ENCODE peak calls at places on chromosomes 4 and X, in eight cellular contexts. V is OCI-LY7; E is ovary; Z is A549; H is CD8-positive, alpha-beta memory T cell; B is HCT116; Y is heart left ventricle; T is kidney. N is an unnamed sample. For H3K4me1, the result is how much of the 10 kb centered on the place peaks cover.

GRCh38 chr4:70651864-70652506 is 14.3 kb downstream of the JCHAIN start:
- DNase-seq in V (peak), E (no peak), Z (peak), H (no peak), B (peak), Y (no peak), T (no peak), N (peak)

GRCh38 chr4:53804719-53805118 is 213.4 kb upstream of the LNX1 start:
- DNase-seq in V (peak), E (no peak), Z (no peak), H (no peak), B (peak), Y (no peak), T (no peak), N (no peak)

GRCh38 chr4:154877110-154877760 is 96.2 kb downstream of the RBM46 start:
- DNase-seq in V (peak), E (no peak), Z (no peak), H (no peak), B (peak), Y (no peak), T (no peak), N (no peak)

GRCh38 chrX:28848707-28849106 is 261.5 kb downstream of the IL1RAPL1 start:
- DNase-seq in V (no peak), E (no peak), Z (no peak), H (no peak), B (no peak), Y (no peak), T (no peak), N (no peak)

GRCh38 chrX:78886550-78886949 is 58.6 kb upstream of the P2RY10 start:
- DNase-seq in V (peak), E (no peak), Z (peak), H (no peak), B (no peak), Y (no peak), T (no peak), N (peak)

GRCh38 chr4:48578132-48578964 is 88.3 kb downstream of the ZAR1 start:
- DNase-seq in V (peak), E (peak), Z (peak), H (peak), B (peak), Y (peak), T (no peak), N (peak)

GRCh38 chrX:3585719-3586118 is 127.7 kb downstream of the PRKX start:
- DNase-seq in V (no peak), E (no peak), Z (no peak), H (no peak), B (no peak), Y (no peak), T (no peak), N (no peak)

GRCh38 chrX:51779306-51779705 is 36.1 kb downstream of the GSPT2 start:
- DNase-seq in V (no peak), E (no peak), Z (no peak), H (no peak), B (no peak), Y (no peak), T (no peak), N (no peak)

GRCh38 chr4:38562751-38563198 is 101.2 kb upstream of the KLF3 start:
- DNase-seq in V (no peak), E (no peak), Z (no peak), H (no peak), B (no peak), Y (peak), T (no peak), N (peak)

GRCh38 chr4:160182727-160183126 is 1079.8 kb downstream of the RAPGEF2 start:
- DNase-seq in V (no peak), E (no peak), Z (no peak), H (no peak), B (no peak), Y (no peak), T (no peak), N (no peak)

GRCh38 chr4:152351080-152351479 is 184.8 kb downstream of the FBXW7 start:
- DNase-seq in V (no peak), E (no peak), Z (no peak), H (no peak), B (no peak), Y (no peak), T (no peak), N (no peak)

GRCh38 chr4:152352215-152352614 is 183.7 kb downstream of the FBXW7 start:
- DNase-seq in V (no peak), E (no peak), Z (no peak), H (no peak), B (no peak), Y (no peak), T (no peak), N (no peak)

GRCh38 chr4:152346979-152347378 is 188.9 kb downstream of the FBXW7 start:
- DNase-seq in V (no peak), E (no peak), Z (no peak), H (no peak), B (no peak), Y (no peak), T (no peak), N (no peak)

GRCh38 chr4:152352645-152353116 is 183.2 kb downstream of the FBXW7 start:
- DNase-seq in V (peak), E (peak), Z (peak), H (no peak), B (peak), Y (peak), T (peak), N (peak)

DNA sequence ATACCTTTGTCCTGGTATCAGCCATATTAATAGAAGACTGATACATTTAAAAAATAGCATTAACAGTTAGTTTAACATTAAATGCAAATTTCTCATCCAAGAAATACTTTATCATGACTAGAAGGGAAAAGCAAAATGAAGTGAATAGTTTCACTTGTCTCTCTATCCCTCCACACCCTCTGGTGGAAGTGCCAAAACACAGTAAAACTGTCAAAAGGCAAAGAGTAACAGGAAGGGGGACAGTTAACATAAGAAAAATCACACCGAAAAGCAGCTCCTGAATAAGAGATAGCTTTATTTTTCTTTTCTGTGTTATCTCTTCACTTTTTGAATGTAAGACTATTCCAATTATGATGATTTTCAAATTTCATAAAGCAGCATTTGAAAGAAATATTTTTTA is 187.2 kb downstream of the FBXW7 start:
- DNase-seq in V (no peak), E (no peak), Z (no peak), H (no peak), B (no peak), Y (no peak), T (no peak), N (no peak)
- H3K4me1 ChIP-seq in V (under half), E (under half), Z (under half), H (under half), B (under half), Y (under half), T (under half), N (under half)

DNA sequence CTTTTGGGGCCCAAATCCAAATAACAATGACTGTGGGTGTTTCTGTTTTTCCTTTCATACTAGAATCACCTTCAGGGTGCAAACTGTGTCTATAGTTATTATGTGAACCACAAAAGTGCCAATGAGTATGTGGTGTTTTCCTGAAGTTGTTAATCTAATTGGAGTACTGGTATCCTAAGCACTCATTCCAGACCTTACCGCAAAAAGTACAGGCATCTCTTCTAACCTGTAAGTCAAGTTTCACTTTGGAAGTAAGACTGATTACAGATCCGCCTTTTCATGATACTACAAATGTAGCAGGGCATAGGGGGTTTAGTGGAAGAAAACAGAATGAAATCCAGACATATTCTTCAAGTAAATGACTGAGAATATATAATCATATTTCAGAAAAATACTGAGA is 16.1 kb downstream of the COQ2 start:
- DNase-seq in V (no peak), E (no peak), Z (no peak), H (no peak), B (no peak), Y (no peak), T (no peak), N (no peak)
- H3K4me3 ChIP-seq in V (no peak), E (no peak), Z (no peak), H (no peak), B (no peak), Y (no peak), T (no peak), N (no peak)

DNA sequence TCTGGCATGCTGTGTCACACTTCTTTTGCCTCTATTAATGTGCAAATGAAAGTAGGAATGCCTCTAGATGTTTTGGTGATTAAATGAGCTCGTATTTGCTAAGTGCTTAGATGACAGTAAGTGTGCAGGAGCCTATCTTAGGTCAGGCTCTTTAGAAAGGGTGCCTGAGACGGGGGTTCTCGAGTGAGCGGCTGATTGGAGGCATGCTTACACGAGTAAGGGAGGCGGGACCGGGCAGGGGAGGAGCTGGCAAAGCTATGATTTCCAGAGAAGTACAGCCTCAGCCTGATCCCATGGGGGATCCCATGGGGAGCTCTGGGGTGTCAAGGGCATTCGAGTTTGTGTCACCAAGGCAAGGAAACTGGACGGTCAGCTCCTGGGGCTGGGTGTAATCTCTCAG is 44.8 kb downstream of the CLDN34 start:
- DNase-seq in V (no peak), E (no peak), Z (no peak), H (no peak), B (no peak), Y (no peak), T (no peak), N (no peak)
- H3K4me1 ChIP-seq in V (under half), E (under half), Z (under half), H (under half), B (under half), Y (under half), T (under half), N (under half)

GRCh38 chrX:13569479-13570244 is at the start of gene EGFL6:
- DNase-seq in V (no peak), E (no peak), Z (no peak), H (no peak), B (no peak), Y (no peak), T (peak), N (no peak)
- H3K4me3 ChIP-seq in V (no peak), E (no peak), Z (peak), H (no peak), B (no peak), Y (peak), T (peak), N (peak)

GRCh38 chr4:78543424-78544238 is 7.9 kb upstream of the ANXA3 start:
- DNase-seq in V (no peak), E (no peak), Z (no peak), H (no peak), B (no peak), Y (no peak), T (no peak), N (no peak)

GRCh38 chr4:78544681-78545080 is 6.9 kb upstream of the ANXA3 start:
- DNase-seq in V (no peak), E (no peak), Z (no peak), H (no peak), B (no peak), Y (no peak), T (no peak), N (no peak)

GRCh38 chr4:78545275-78546246 is 6.0 kb upstream of the ANXA3 start:
- DNase-seq in V (no peak), E (no peak), Z (no peak), H (no peak), B (no peak), Y (no peak), T (no peak), N (no peak)

DNA sequence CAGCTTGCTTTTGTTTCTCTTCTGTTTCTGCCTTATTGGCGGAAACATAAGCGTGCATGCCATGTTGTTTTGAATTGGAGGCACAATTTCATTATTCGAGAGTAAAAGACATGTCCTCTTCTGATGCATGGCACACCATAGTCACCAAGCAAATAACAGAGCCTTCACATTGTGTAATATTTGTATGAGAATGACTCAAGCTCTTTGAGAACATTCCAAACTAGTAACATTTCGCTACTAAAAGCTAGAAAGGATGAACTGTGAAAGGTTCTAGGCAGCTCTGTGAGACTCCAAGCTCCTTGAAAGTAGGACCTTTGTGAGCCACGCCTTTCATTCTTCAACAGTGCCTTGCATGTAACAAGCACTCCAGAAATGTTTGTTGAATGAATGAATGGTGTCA is 9.2 kb upstream of the ANXA3 start:
- DNase-seq in V (no peak), E (no peak), Z (no peak), H (no peak), B (no peak), Y (no peak), T (no peak), N (no peak)
- H3K4me1 ChIP-seq in V (under half), E (under half), Z (under half), H (under half), B (under half), Y (under half), T (under half), N (under half)

DNA sequence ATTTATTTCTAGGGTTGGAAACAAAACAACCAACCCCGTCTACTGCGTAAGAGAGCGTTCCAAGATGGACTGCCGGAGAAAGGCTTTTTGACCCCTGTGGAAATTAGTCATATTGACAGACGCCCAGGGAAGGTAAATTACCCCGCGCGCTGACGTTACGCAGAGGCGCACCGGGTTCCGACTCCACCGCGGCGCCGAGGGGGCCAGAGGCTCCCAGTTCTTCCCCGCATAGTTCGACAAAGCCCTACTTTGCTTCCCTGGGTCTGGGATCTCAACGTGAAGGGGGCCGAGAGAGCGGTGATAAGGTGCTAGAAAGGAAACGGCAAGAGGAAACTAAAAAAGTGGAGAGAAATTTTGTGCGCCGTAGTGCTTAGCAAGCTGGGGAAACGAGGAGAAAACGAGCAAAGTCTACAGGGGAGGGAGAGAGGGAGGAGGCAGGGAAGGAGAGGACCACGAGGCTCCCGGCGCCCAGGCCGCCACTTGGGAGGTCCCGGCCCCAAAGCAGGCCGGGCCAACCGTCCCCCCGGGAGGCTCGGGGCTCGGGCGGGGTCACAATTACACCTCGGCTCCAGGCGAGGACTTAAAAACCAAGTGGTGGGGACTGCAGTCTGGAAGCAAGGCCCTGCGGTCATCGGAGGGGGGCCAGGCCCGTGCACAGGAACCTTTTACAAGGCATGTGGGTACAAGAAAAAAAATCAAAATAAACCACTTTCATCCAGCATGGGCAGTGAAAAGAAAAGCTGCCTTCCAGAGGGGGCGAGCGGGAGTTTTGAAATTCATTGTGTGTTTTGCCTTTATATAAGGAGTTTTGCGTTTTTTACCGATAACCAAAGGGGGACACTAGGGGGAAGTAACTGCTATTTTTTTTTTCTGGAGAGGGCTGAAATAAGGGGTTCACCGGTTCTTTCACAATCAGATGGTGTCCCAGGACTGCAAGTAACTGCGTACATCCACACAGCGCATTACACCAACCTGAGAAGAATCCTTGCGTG is 13.1 kb downstream of the HAND2 start:
- DNase-seq in V (no peak), E (peak), Z (no peak), H (no peak), B (no peak), Y (no peak), T (no peak), N (peak)
- H3K4me3 ChIP-seq in V (no peak), E (peak), Z (no peak), H (no peak), B (no peak), Y (peak), T (no peak), N (peak)

GRCh38 chrX:42869659-42870476 is 91.9 kb upstream of the PPP1R2C start:
- DNase-seq in V (peak), E (no peak), Z (no peak), H (no peak), B (no peak), Y (no peak), T (no peak), N (no peak)
- H3K4me1 ChIP-seq in V (under half), E (under half), Z (under half), H (under half), B (under half), Y (under half), T (under half), N (under half)

DNA sequence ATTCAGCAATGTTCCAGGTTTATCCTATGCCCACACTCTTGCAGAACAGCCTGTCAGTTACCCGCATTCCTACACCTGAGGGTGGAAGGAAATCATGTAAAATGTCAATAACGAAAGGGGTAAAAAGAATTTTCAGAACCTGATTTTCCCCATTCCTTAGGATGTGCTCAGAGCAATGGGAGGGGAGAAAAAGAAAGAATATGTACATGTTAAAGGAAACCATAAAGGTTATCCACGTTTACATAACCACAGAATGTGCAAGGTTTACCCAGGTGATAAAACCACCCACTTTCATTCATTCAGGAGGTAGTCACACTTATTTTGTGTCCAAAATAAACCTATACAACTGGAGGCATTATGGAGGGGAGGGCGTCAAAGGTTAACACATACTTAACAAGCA is 335.5 kb downstream of the ZNF674 start:
- DNase-seq in V (no peak), E (no peak), Z (no peak), H (no peak), B (peak), Y (no peak), T (no peak), N (no peak)
- H3K4me3 ChIP-seq in V (no peak), E (no peak), Z (no peak), H (no peak), B (no peak), Y (no peak), T (no peak), N (no peak)

GRCh38 chrX:53257166-53257565 is 24.2 kb downstream of the IQSEC2 start:
- DNase-seq in V (no peak), E (no peak), Z (no peak), H (no peak), B (no peak), Y (no peak), T (no peak), N (no peak)
- H3K4me1 ChIP-seq in V (under half), E (under half), Z (under half), H (under half), B (under half), Y (under half), T (under half), N (under half)

GRCh38 chr4:46975841-46976551 is 17.4 kb downstream of the GABRA4 start:
- DNase-seq in V (no peak), E (no peak), Z (no peak), H (no peak), B (no peak), Y (no peak), T (no peak), N (peak)
- H3K4me3 ChIP-seq in V (no peak), E (no peak), Z (no peak), H (no peak), B (no peak), Y (no peak), T (no peak), N (no peak)